ENCODE peak calls at places on chromosomes 1 and 21, in nine cellular contexts. Y is tibial artery, U is Calu3, M is ovary, O is cardiac fibroblast, T is fibroblast of pulmonary artery, Z is HFFc6, I is mucosa of descending colon, K is uterus. V is an unnamed sample.

GRCh38 chr1:240608707-240609106 is 3.2 kb downstream of the GREM2 start:
- DNase-seq in Y (no peak), U (peak), M (no peak), O (peak), T (peak), Z (no peak), I (no peak), K (no peak), V (no peak)

GRCh38 chr1:214123061-214123784 is 135.4 kb downstream of the PROX1 start:
- DNase-seq in Y (no peak), U (peak), M (peak), O (peak), T (peak), Z (peak), I (no peak), K (peak), V (peak)

GRCh38 chr1:174786760-174787159 is 213.0 kb upstream of the CACYBP start:
- DNase-seq in Y (no peak), U (no peak), M (no peak), O (no peak), T (no peak), Z (no peak), I (no peak), K (no peak), V (no peak)

GRCh38 chr1:11944358-11944981 is 10.0 kb downstream of the PLOD1 start:
- DNase-seq in Y (no peak), U (no peak), M (no peak), O (no peak), T (no peak), Z (no peak), I (no peak), K (no peak), V (no peak)

GRCh38 chr21:43938751-43939442 is 73.2 kb upstream of the TRAPPC10 start:
- DNase-seq in Y (peak), U (peak), M (peak), O (peak), T (peak), Z (no peak), I (peak), K (peak), V (peak)

GRCh38 chr1:204114606-204115005 is 37.2 kb downstream of the ETNK2 start:
- DNase-seq in Y (no peak), U (no peak), M (no peak), O (no peak), T (no peak), Z (no peak), I (no peak), K (no peak), V (no peak)

GRCh38 chr1:165226326-165226725 is 130.2 kb downstream of the LMX1A start:
- DNase-seq in Y (no peak), U (no peak), M (no peak), O (no peak), T (no peak), Z (no peak), I (no peak), K (no peak), V (no peak)

GRCh38 chr1:201641524-201642253 is 102.8 kb downstream of the NAV1 start:
- DNase-seq in Y (no peak), U (no peak), M (no peak), O (no peak), T (no peak), Z (no peak), I (no peak), K (no peak), V (no peak)

GRCh38 chr1:223133824-223134435 is 9.1 kb downstream of the TLR5 start:
- DNase-seq in Y (peak), U (peak), M (peak), O (peak), T (peak), Z (peak), I (peak), K (peak), V (peak)

GRCh38 chr1:56430141-56430839 is 149.1 kb downstream of the PLPP3 start:
- DNase-seq in Y (no peak), U (no peak), M (no peak), O (no peak), T (no peak), Z (no peak), I (no peak), K (no peak), V (no peak)

GRCh38 chr1:45968941-45969666 is 163.3 kb downstream of the PIK3R3 start:
- DNase-seq in Y (no peak), U (no peak), M (no peak), O (no peak), T (no peak), Z (no peak), I (no peak), K (no peak), V (no peak)

GRCh38 chr1:56948403-56949023 is 17.3 kb downstream of the C8B start:
- DNase-seq in Y (no peak), U (no peak), M (no peak), O (no peak), T (peak), Z (peak), I (no peak), K (no peak), V (no peak)

GRCh38 chr1:101025283-101025679 is 303 bp downstream of the DPH5 start:
- DNase-seq in Y (no peak), U (peak), M (no peak), O (no peak), T (peak), Z (peak), I (no peak), K (no peak), V (no peak)

GRCh38 chr1:9294440-9294773 is 1.7 kb downstream of the SPSB1 start:
- DNase-seq in Y (no peak), U (no peak), M (no peak), O (peak), T (peak), Z (peak), I (no peak), K (no peak), V (no peak)

GRCh38 chr1:111739984-111740765 is 980 bp upstream of the INKA2 start:
- DNase-seq in Y (peak), U (peak), M (peak), O (peak), T (peak), Z (peak), I (peak), K (peak), V (no peak)

GRCh38 chr1:223831755-223832636 is 13.8 kb downstream of the TP53BP2 start:
- DNase-seq in Y (no peak), U (no peak), M (no peak), O (peak), T (peak), Z (peak), I (no peak), K (no peak), V (no peak)

GRCh38 chr21:30463713-30464112 is 16.5 kb downstream of the KRTAP19-1 start:
- DNase-seq in Y (no peak), U (no peak), M (no peak), O (no peak), T (no peak), Z (no peak), I (no peak), K (no peak), V (no peak)

GRCh38 chr1:151790071-151790939 is at the start of gene TDRKH:
- DNase-seq in Y (peak), U (peak), M (peak), O (peak), T (peak), Z (peak), I (peak), K (peak), V (peak)
- TF ChIP-seq CTCF in Y (peak), U (peak), M (no peak), O (peak), T (peak), Z (peak), I (no peak), K (no peak), V (peak)

GRCh38 chr1:16904560-16905111 is 8.9 kb downstream of the RNU1-2 start:
- DNase-seq in Y (peak), U (peak), M (peak), O (peak), T (peak), Z (peak), I (peak), K (peak), V (no peak)

GRCh38 chr1:16903054-16903453 is 7.3 kb downstream of the RNU1-2 start:
- DNase-seq in Y (peak), U (no peak), M (no peak), O (peak), T (peak), Z (peak), I (no peak), K (no peak), V (no peak)

GRCh38 chr1:16903458-16903796 is 7.6 kb downstream of the RNU1-2 start:
- DNase-seq in Y (no peak), U (no peak), M (no peak), O (no peak), T (no peak), Z (no peak), I (no peak), K (no peak), V (no peak)

GRCh38 chr1:16905112-16905855 is 9.5 kb downstream of the RNU1-2 start:
- DNase-seq in Y (peak), U (no peak), M (peak), O (no peak), T (peak), Z (peak), I (no peak), K (no peak), V (no peak)

DNA sequence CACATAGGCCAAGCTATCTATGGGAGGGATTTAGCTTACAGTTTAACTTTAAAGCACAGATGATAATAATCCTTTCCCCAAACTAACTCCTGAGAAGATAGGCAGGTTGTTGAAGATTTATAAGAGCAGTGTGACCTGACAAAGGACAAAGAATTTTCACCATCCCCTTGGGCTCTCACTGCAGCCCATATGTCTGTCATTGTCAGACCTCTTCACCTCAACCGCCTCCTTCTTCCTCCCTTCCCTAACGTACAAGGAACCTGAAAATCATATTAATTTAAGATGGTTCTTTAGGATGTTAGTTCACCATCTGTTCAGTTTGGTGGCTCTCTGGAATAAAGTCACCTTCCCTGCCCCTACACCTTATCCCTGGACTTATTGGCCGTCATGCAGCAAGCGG is 5.0 kb downstream of the RNU1-2 start:
- DNase-seq in Y (no peak), U (no peak), M (no peak), O (peak), T (peak), Z (no peak), I (no peak), K (no peak), V (no peak)
- TF ChIP-seq CTCF in Y (no peak), U (no peak), M (no peak), O (peak), T (peak), Z (peak), I (no peak), K (no peak), V (no peak)

GRCh38 chr1:21952806-21953514 is 15.8 kb upstream of the HSPG2 start:
- DNase-seq in Y (no peak), U (no peak), M (no peak), O (no peak), T (no peak), Z (no peak), I (no peak), K (no peak), V (no peak)
- TF ChIP-seq CTCF in Y (no peak), U (no peak), M (no peak), O (peak), T (no peak), Z (no peak), I (no peak), K (no peak), V (no peak)

DNA sequence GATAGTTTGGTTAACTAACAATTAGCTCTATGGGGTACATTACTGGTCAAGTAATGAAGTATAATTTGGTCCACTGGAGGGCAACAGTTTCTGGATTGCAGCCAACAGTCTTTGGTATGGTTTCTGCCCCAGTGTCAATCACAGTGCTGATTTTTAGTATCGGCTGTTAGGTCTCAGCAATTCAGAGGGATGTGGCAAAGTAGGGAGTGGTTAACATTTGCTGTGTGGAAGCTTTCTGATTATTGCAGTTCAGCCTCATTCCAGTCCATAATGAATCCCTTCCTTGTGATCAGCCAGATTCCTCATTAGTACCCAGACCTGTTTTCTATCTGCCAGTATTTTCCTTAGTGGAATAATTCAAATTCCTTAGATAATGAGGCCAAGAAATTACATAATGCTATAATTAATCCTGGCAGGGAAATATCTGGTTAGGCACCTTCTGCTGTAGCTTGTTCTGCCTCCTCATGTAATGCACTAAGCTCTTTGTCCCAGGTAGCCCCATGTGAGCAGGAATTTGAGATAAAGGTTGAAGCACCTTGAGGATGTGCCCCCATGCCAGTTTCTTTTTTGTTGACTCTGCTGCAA is 14.0 kb downstream of the F3 start:
- DNase-seq in Y (no peak), U (peak), M (no peak), O (peak), T (no peak), Z (peak), I (no peak), K (no peak), V (no peak)
- TF ChIP-seq CTCF in Y (no peak), U (no peak), M (no peak), O (no peak), T (no peak), Z (peak), I (no peak), K (no peak), V (no peak)

V was measured in D721Med.